ENCODE peak calls at places on chromosomes 4 and X, in four cellular contexts. Q is activated T-helper 1 cell treated with anti-CD3 and anti-CD28 coated beads, Interleukin-12 subunit alpha, Interleukin-12 subunit beta, Interleukin-2, Interleukin-4 antibody, amounts not matched to agents 30 ng/mL and 10 ng/mL and 1 ng/mL, durations not matched to agents 14 hours and 24 hours and 36 hours; H is RPMI7951; F is SW480. W is an unnamed sample.

GRCh38 chrX:14546190-14546589 is 16.9 kb downstream of the GLRA2 start:
- DNase-seq in Q (no peak), F (no peak), H (no peak), W (peak; percentile 61)

GRCh38 chr4:122831515-122832196 is 5.0 kb downstream of the FGF2 start:
- DNase-seq in F (no peak), H (peak; percentile 19), Q (no peak), W (no peak)

GRCh38 chr4:38034986-38035882 is 75.0 kb downstream of the PTTG2 start:
- DNase-seq in H (peak; percentile 54), Q (no peak), F (peak; percentile 44), W (peak; percentile 79)

GRCh38 chr4:141636077-141636770 is at the start of gene IL15:
- DNase-seq in Q (peak; percentile 70), F (peak; percentile 63), H (peak; percentile 75), W (peak; percentile 24)

GRCh38 chr4:57119054-57119651 is 9.0 kb upstream of the IGFBP7 start:
- DNase-seq in H (peak; percentile 94), Q (no peak), F (no peak), W (peak; percentile 44)

GRCh38 chr4:145887241-145887964 is 51.2 kb downstream of the ZNF827 start:
- DNase-seq in Q (no peak), F (no peak), H (peak; percentile 17), W (peak; percentile 44)

GRCh38 chr4:83110970-83111369 is 3.6 kb downstream of the PLAC8 start:
- DNase-seq in F (no peak), H (no peak), Q (no peak), W (no peak)

GRCh38 chrX:10245219-10245618 is 88.4 kb downstream of the CLCN4 start:
- DNase-seq in H (no peak), Q (no peak), F (no peak), W (no peak)

GRCh38 chr4:89438102-89438831 is 130.7 kb upstream of the GPRIN3 start:
- DNase-seq in Q (peak; percentile 8), H (peak; percentile 66), F (peak; percentile 3), W (peak; percentile 60)

GRCh38 chr4:83569967-83570366 is 34.1 kb downstream of the GPAT3 start:
- DNase-seq in H (peak; percentile 66), F (no peak), Q (no peak), W (no peak)

GRCh38 chr4:52983563-52984303 is 121.6 kb downstream of the RASL11B start:
- DNase-seq in Q (no peak), F (peak; percentile 59), H (peak; percentile 58), W (peak; percentile 49)

GRCh38 chr4:38663021-38663800 is 788 bp upstream of the KLF3 start:
- DNase-seq in F (no peak), Q (no peak), H (no peak), W (no peak)

GRCh38 chrX:119672252-119672825 is 20.6 kb downstream of the SEPTIN6 start:
- DNase-seq in Q (no peak), H (no peak), F (no peak), W (no peak)

GRCh38 chr4:107734120-107734519 is 14.1 kb upstream of the PAPSS1 start:
- DNase-seq in F (no peak), Q (no peak), H (no peak), W (peak; percentile 73)

GRCh38 chrX:1423215-1423614 is 29.5 kb downstream of the ASMTL start:
- DNase-seq in Q (no peak), H (no peak), F (no peak), W (no peak)

GRCh38 chrX:119465555-119465954 is 2.7 kb upstream of the SLC25A5 start:
- DNase-seq in H (no peak), F (no peak), Q (no peak), W (no peak)

GRCh38 chrX:129523076-129524055 is at the start of gene SMARCA1:
- DNase-seq in F (no peak), Q (no peak), H (peak; percentile 54), W (peak; percentile 63)

GRCh38 chr4:136863756-136864155 is 668.5 kb downstream of the PCDH18 start:
- DNase-seq in F (no peak), H (no peak), Q (no peak), W (peak; percentile 6)

GRCh38 chr4:138935-139334 is 14.6 kb downstream of the ZNF718 start:
- DNase-seq in H (no peak), F (no peak), Q (no peak), W (no peak)

GRCh38 chr4:71692198-71692597 is 91.7 kb downstream of the GC start:
- DNase-seq in Q (no peak), F (no peak), H (no peak), W (no peak)

GRCh38 chr4:173257732-173258717 is 76.1 kb downstream of the HMGB2 start:
- DNase-seq in Q (peak; percentile 34), F (peak; percentile 52), H (peak; percentile 58), W (peak; percentile 86)

GRCh38 chr4:30789219-30789671 is 69.1 kb downstream of the PCDH7 start:
- DNase-seq in H (no peak), Q (no peak), F (no peak), W (no peak)

GRCh38 chr4:117134386-117134785 is 49.0 kb upstream of the TRAM1L1 start:
- DNase-seq in Q (no peak), F (peak; percentile 53), H (peak; percentile 77), W (peak; percentile 83)

GRCh38 chr4:130478406-130478805 is 1382.5 kb downstream of the C4orf33 start:
- DNase-seq in F (no peak), H (peak; percentile 14), Q (no peak), W (no peak)

GRCh38 chr4:4260185-4260751 is 12.2 kb upstream of the TMEM128 start:
- DNase-seq in H (peak; percentile 65), Q (no peak), F (peak; percentile 74), W (peak; percentile 68)

GRCh38 chr4:1463088-1463926 is 57.1 kb upstream of the NKX1-1 start:
- DNase-seq in F (no peak), H (peak; percentile 17), Q (no peak), W (no peak)

GRCh38 chr4:4502694-4503311 is 39.0 kb downstream of the STX18 start:
- DNase-seq in H (peak; percentile 70), F (no peak), Q (no peak), W (peak; percentile 33)

W was measured in A673.